ENCODE peak calls at places on chromosomes 1 and 21, in four cellular contexts. N is H1, B is GM12878, A is HepG2. T is an unnamed sample.

GRCh38 chr1:30469426-30469825 is 254.0 kb downstream of the MATN1 start:
- DNase-seq in N (no peak), B (no peak), A (no peak), T (no peak)

GRCh38 chr1:33161061-33161681 is 20.7 kb downstream of the TRIM62 start:
- DNase-seq in N (no peak), B (no peak), A (no peak), T (no peak)

GRCh38 chr1:91741301-91741700 is 144.7 kb downstream of the TGFBR3 start:
- DNase-seq in N (no peak), B (no peak), A (no peak), T (no peak)

GRCh38 chr21:35127851-35128250 is 78.7 kb upstream of the RUNX1 start:
- DNase-seq in N (no peak), B (no peak), A (no peak), T (no peak)

GRCh38 chr1:233518344-233518743 is 95.6 kb upstream of the KCNK1 start:
- DNase-seq in N (peak; percentile 38), B (no peak), A (no peak), T (peak; percentile 52)

GRCh38 chr1:48049823-48050539 is 52.8 kb upstream of the TRABD2B start:
- DNase-seq in N (no peak), B (no peak), A (no peak), T (no peak)

GRCh38 chr1:108643492-108644333 is 17.2 kb downstream of the HENMT1 start:
- DNase-seq in N (no peak), B (peak; percentile 16), A (peak; percentile 37), T (peak; percentile 28)

GRCh38 chr1:178006043-178006442 is 36.2 kb upstream of the SEC16B start:
- DNase-seq in N (no peak), B (no peak), A (no peak), T (no peak)

GRCh38 chr1:145895471-145895870 is 9.8 kb upstream of the ANKRD35 start:
- DNase-seq in N (no peak), B (no peak), A (no peak), T (no peak)

GRCh38 chr1:200445213-200445612 is 35.4 kb upstream of the ZNF281 start:
- DNase-seq in N (no peak), B (no peak), A (no peak), T (no peak)

GRCh38 chr1:243253927-243254232 is 1.2 kb downstream of the CEP170 start:
- DNase-seq in N (no peak), B (no peak), A (peak; percentile 12), T (no peak)

GRCh38 chr1:172775598-172776570 is 117.0 kb downstream of the FASLG start:
- DNase-seq in N (no peak), B (no peak), A (no peak), T (no peak)

GRCh38 chr1:232990729-232991128 is 40.3 kb downstream of the NTPCR start:
- DNase-seq in N (no peak), B (no peak), A (no peak), T (no peak)

GRCh38 chr1:29579821-29580425 is 343.6 kb downstream of the PTPRU start:
- DNase-seq in N (no peak), B (no peak), A (peak; percentile 4), T (no peak)

DNA sequence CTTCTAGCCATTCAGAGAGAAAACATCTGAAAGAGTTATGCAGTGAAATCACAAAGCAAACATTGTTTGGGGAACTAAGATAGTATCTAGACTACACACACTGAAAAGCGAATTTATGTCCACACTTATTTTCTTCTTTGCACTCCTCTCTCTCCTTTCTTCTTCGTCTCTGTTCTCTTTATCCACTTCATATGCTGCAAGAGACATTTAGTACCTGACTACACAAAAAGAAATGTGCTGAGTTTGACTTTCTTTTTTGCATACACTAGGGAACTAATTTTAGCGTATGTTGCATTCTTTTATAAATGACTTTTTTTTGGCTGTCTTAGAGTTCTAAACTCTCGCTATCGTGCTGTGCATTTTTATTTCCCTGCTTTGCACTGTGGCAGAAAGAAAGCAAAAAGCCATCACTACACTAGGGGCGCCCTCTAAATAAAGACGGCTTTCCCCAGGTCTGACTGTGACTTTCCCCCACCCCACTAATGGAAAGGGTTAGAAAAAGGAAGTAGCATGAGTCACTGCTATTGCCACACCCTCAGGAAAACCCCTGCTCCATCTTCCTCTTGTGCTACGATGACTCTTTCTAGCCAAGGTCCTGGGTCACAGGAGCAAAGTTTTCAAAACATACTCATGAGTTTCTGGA is 65.7 kb downstream of the MAP3K7CL start:
- DNase-seq in N (peak; percentile 5), B (peak; percentile 90), A (peak; percentile 70), T (no peak)
- TF ChIP-seq SUZ12 in N (no peak), B (no peak), A (no peak), T (no peak)

DNA sequence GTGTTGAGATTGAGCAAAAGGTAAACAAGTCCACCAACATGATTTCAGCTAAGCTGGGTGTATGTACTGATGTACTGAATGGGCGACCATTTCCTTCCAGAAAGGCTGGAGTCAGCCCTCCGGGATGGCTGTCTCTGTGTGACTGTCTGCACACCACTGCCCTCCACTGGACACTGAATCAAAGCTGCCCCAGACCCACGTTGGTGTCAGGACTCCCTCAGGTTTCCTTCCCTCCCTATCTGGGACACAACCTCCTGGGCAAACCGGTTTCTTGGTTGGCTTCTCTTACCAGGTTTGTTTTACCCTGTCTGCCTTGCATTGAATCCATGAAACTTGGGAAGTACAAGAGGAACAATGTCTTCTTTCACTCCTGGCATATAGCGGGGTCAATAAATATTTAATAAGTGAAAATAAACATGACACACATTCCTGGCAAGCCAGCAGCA is 5.3 kb upstream of the SRP9 start:
- DNase-seq in N (peak; percentile 67), B (no peak), A (peak; percentile 86), T (peak; percentile 95)
- H3K4me3 ChIP-seq in N (no peak overlapping the region), B (no peak overlapping the region), A (no peak overlapping the region), T (no peak overlapping the region)

GRCh38 chr1:151820940-151821339 is 10.7 kb downstream of the RORC start:
- DNase-seq in N (no peak), B (no peak), A (no peak), T (no peak)
- TF ChIP-seq SUZ12 in N (no peak), B (no peak), A (no peak), T (no peak)

GRCh38 chr21:38531610-38532009 is 33.3 kb upstream of the ERG start:
- DNase-seq in N (no peak), B (no peak), A (no peak), T (no peak)
- H3K4me3 ChIP-seq in N (no peak overlapping the region), B (no peak overlapping the region), A (no peak overlapping the region), T (no peak overlapping the region)

DNA sequence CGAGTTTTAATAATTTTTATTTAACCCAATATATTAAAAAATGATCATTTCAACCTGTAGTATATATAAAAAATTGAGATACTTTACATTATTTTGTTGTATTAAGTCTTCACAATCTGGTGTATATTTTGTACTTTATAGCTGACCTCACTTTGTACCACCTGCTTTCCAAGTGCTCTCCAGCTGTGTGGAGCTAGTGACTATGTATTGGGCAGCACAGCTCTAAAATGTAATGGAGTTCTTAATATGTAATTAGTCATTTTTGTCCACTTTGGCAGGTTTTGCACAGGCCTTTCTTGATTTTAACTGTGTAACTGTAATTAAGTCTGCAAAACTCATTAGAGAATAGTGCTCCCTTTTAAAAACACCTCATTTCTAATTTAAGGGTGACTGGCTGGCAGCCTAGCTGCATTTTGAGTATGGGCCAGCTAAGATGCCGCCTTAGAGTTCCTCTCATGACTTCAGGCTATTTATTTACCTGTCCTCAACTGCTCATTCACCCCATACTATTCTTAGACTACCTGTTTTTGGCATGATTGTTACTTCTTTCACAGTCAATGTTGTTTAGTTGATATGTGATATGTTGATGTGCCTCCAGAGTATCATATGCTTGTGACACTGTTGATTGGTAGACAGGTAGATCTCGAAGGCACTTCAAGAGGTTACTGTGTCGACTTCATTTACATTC is 43.2 kb downstream of the ZYG11B start:
- DNase-seq in N (no peak), B (no peak), A (no peak), T (no peak)
- TF ChIP-seq SUZ12 in N (no peak), B (no peak), A (no peak), T (no peak)

GRCh38 chr1:170664828-170665617 is 1.1 kb downstream of the PRRX1 start:
- DNase-seq in N (no peak), B (no peak), A (no peak), T (no peak)

GRCh38 chr1:170664283-170664827 is 424 bp downstream of the PRRX1 start:
- DNase-seq in N (no peak), B (no peak), A (no peak), T (no peak)

GRCh38 chr1:170663441-170664282 is at the start of gene PRRX1:
- DNase-seq in N (no peak), B (no peak), A (no peak), T (no peak)

GRCh38 chr1:170666661-170667060 is 2.7 kb downstream of the PRRX1 start:
- DNase-seq in N (no peak), B (no peak), A (no peak), T (no peak)

GRCh38 chr1:170665625-170666024 is 1.7 kb downstream of the PRRX1 start:
- DNase-seq in N (no peak), B (no peak), A (no peak), T (no peak)
- H3K4me3 ChIP-seq in N (no peak overlapping the region), B (no peak overlapping the region), A (no peak overlapping the region), T (no peak overlapping the region)

T was measured in NT2/D1.